ENCODE peak calls at places on chromosome 3, in four cellular contexts. E, R, H and J are unnamed samples.

GRCh38 chr3:22263042-22263441 is 512.0 kb upstream of the ZNF385D start:
- DNase-seq in E (no peak), R (no peak), H (peak), J (no peak)

GRCh38 chr3:128701342-128702212 is 24.4 kb upstream of the RAB7A start:
- DNase-seq in E (no peak), R (no peak), H (no peak), J (no peak)

GRCh38 chr3:169822983-169823382 is 10.3 kb upstream of the LRRC34 start:
- DNase-seq in E (no peak), R (no peak), H (no peak), J (no peak)

GRCh38 chr3:148513066-148513671 is 184.5 kb upstream of the AGTR1 start:
- DNase-seq in E (no peak), R (no peak), H (peak), J (no peak)

GRCh38 chr3:147832611-147833010 is 423.4 kb downstream of the ZIC1 start:
- DNase-seq in E (no peak), R (no peak), H (no peak), J (no peak)

GRCh38 chr3:16559664-16560365 is 45.4 kb downstream of the DAZL start:
- DNase-seq in E (no peak), R (no peak), H (no peak), J (no peak)

GRCh38 chr3:28745904-28746617 is 397.4 kb upstream of the AZI2 start:
- DNase-seq in E (no peak), R (no peak), H (peak), J (no peak)

GRCh38 chr3:122687298-122687697 is 6.7 kb downstream of the PARP14 start:
- DNase-seq in E (no peak), R (no peak), H (no peak), J (no peak)

GRCh38 chr3:143302638-143303171 is 183.1 kb downstream of the CHST2 start:
- DNase-seq in E (no peak), R (peak), H (peak), J (no peak)

GRCh38 chr3:65785065-65785645 is 253.6 kb downstream of the MAGI1 start:
- DNase-seq in E (peak), R (no peak), H (peak), J (no peak)

GRCh38 chr3:189629803-189630455 is 1.3 kb upstream of the TP63 start:
- DNase-seq in E (no peak), R (no peak), H (no peak), J (no peak)

GRCh38 chr3:187802928-187803259 is 57.6 kb upstream of the BCL6 start:
- DNase-seq in E (no peak), R (no peak), H (no peak), J (no peak)

GRCh38 chr3:196219194-196219969 is 3.0 kb downstream of the SLC51A start:
- DNase-seq in E (no peak), R (no peak), H (peak), J (no peak)

GRCh38 chr3:73661262-73661661 is 36.5 kb upstream of the PDZRN3 start:
- DNase-seq in E (no peak), R (no peak), H (peak), J (no peak)

GRCh38 chr3:132256984-132257383 is 60.2 kb upstream of the ACP3 start:
- DNase-seq in E (peak), R (no peak), H (peak), J (peak)

GRCh38 chr3:5006755-5007202 is 27.5 kb downstream of the BHLHE40 start:
- DNase-seq in E (no peak), R (no peak), H (no peak), J (no peak)

GRCh38 chr3:149626671-149627070 is 31.2 kb downstream of the WWTR1 start:
- DNase-seq in E (no peak), R (no peak), H (no peak), J (no peak)

GRCh38 chr3:61574854-61575253 is 13.5 kb downstream of the PTPRG start:
- DNase-seq in E (no peak), R (no peak), H (peak), J (no peak)

GRCh38 chr3:127461286-127461685 is 129.2 kb downstream of the TPRA1 start:
- DNase-seq in E (no peak), R (no peak), H (no peak), J (no peak)

GRCh38 chr3:42852443-42852842 is 23.2 kb downstream of the CYP8B1 start:
- DNase-seq in E (no peak), R (no peak), H (peak), J (no peak)

GRCh38 chr3:76949462-76949861 is 90.4 kb upstream of the ROBO2 start:
- DNase-seq in E (no peak), R (no peak), H (no peak), J (no peak)

GRCh38 chr3:177608443-177608842 is 411.2 kb upstream of the TBL1XR1 start:
- DNase-seq in E (no peak), R (no peak), H (no peak), J (no peak)